ENCODE peak calls at places on chromosomes 16 and 17, in ten cellular contexts. O is T-helper 2 cell; P is kidney glomerular epithelial cell; A is stimulated activated CD4-positive, alpha-beta T cell treated with anti-CD3 and anti-CD28 coated beads, Interleukin-4, amount 100 ng/mL, for 4 hours; Q is effector memory CD4-positive, alpha-beta T cell; N is kidney tubule cell; F is GF-D8; U is Right ventricle myocardium superior; E is activated T-cell treated with anti-CD3 and anti-CD28 coated beads, Interleukin-2, amount 50 U/mL, for 72 hours; B is adrenal gland. T is an unnamed sample.

GRCh38 chr16:12582696-12583095 is 221.0 kb downstream of the CPPED1 start:
- DNase-seq in A (no peak), B (no peak), Q (no peak), U (no peak), O (no peak), P (no peak), F (no peak), E (no peak), N (no peak), T (no peak)

GRCh38 chr17:74671031-74671771 is 41.5 kb downstream of the CD300LF start:
- DNase-seq in N (peak; percentile 60), F (no peak), P (peak; percentile 54), B (peak; percentile 86), Q (peak; percentile 45), E (peak; percentile 75), U (peak; percentile 88), O (peak; percentile 52), A (peak; percentile 70), T (peak; percentile 58)

GRCh38 chr17:82687375-82687861 is 11.1 kb downstream of the RAB40B start:
- DNase-seq in E (no peak), F (no peak), P (peak; percentile 74), Q (no peak), O (no peak), N (peak; percentile 91), U (no peak), A (no peak), B (no peak), T (no peak)

GRCh38 chr17:3679186-3680126 is 10.8 kb downstream of the EMC6 start:
- DNase-seq in U (no peak), P (no peak), E (no peak), N (no peak), O (no peak), B (no peak), Q (no peak), A (no peak), F (no peak), T (no peak)

GRCh38 chr16:54050281-54051210 is 236.0 kb downstream of the IRX3 start:
- DNase-seq in E (no peak), N (no peak), P (no peak), Q (no peak), B (no peak), O (no peak), A (no peak), U (no peak), F (peak; percentile 94), T (no peak)

GRCh38 chr16:11386791-11387546 is 41.7 kb downstream of the RMI2 start:
- DNase-seq in B (no peak), O (no peak), A (no peak), F (no peak), U (peak; percentile 68), E (no peak), P (no peak), Q (no peak), N (no peak), T (no peak)

GRCh38 chr17:10628756-10629155 is 28.4 kb downstream of the MYH3 start:
- DNase-seq in A (no peak), F (no peak), N (no peak), Q (no peak), O (no peak), P (no peak), E (peak; percentile 6), U (no peak), B (no peak), T (no peak)

GRCh38 chr17:17628388-17629008 is 37.0 kb upstream of the PEMT start:
- DNase-seq in A (peak; percentile 29), F (no peak), B (no peak), O (no peak), P (no peak), Q (no peak), U (no peak), E (peak; percentile 53), N (no peak), T (peak; percentile 28)

GRCh38 chr16:54006693-54007092 is 279.9 kb downstream of the IRX3 start:
- DNase-seq in F (no peak), A (no peak), U (no peak), N (no peak), B (no peak), E (no peak), O (no peak), Q (no peak), P (no peak), T (no peak)

GRCh38 chr17:17749025-17749772 is 67.9 kb downstream of the RAI1 start:
- DNase-seq in P (no peak), E (no peak), B (no peak), Q (no peak), U (peak; percentile 53), F (no peak), O (no peak), A (no peak), N (no peak), T (no peak)

GRCh38 chr17:80819422-80820164 is 172.0 kb upstream of the CHMP6 start:
- DNase-seq in A (no peak), F (peak; percentile 72), N (no peak), B (no peak), O (no peak), U (no peak), P (no peak), Q (no peak), E (peak; percentile 27), T (no peak)

GRCh38 chr17:48510761-48511604 is 19.8 kb downstream of the HOXB1 start:
- DNase-seq in O (no peak), N (no peak), U (no peak), A (no peak), B (no peak), Q (peak; percentile 5), E (peak; percentile 47), P (no peak), F (no peak), T (no peak)

GRCh38 chr17:78412403-78412802 is 34.0 kb downstream of the PGS1 start:
- DNase-seq in B (no peak), O (no peak), P (no peak), U (no peak), Q (no peak), E (peak; percentile 71), N (peak; percentile 25), F (peak; percentile 40), A (no peak), T (no peak)

GRCh38 chr17:72466199-72466598 is 345.4 kb downstream of the SOX9 start:
- DNase-seq in O (no peak), P (peak; percentile 84), E (no peak), B (no peak), Q (no peak), A (no peak), F (no peak), U (no peak), N (peak; percentile 94), T (no peak)

GRCh38 chr17:50583636-50584035 is 23.1 kb downstream of the CACNA1G start:
- DNase-seq in E (no peak), N (no peak), U (no peak), P (no peak), Q (no peak), A (no peak), B (no peak), F (no peak), O (no peak), T (no peak)

GRCh38 chr16:1078579-1079021 is 6.1 kb downstream of the SSTR5 start:
- DNase-seq in P (peak; percentile 53), U (no peak), Q (no peak), B (peak; percentile 69), A (no peak), N (peak; percentile 84), O (no peak), F (no peak), E (no peak), T (no peak)

GRCh38 chr17:79777844-79778503 is at the start of gene CBX2:
- DNase-seq in U (peak; percentile 85), O (peak; percentile 73), A (peak; percentile 84), P (peak; percentile 50), B (peak; percentile 86), N (peak; percentile 79), Q (peak; percentile 69), E (peak; percentile 89), F (peak; percentile 13), T (peak; percentile 66)

GRCh38 chr16:51114369-51114768 is 36.7 kb downstream of the SALL1 start:
- DNase-seq in A (no peak), B (no peak), Q (no peak), N (no peak), U (no peak), F (no peak), P (no peak), E (no peak), O (no peak), T (no peak)

GRCh38 chr17:80426671-80427326 is 11.8 kb downstream of the ENDOV start:
- DNase-seq in N (peak; percentile 68), E (peak; percentile 87), A (peak; percentile 88), B (peak; percentile 81), P (peak; percentile 28), O (peak; percentile 79), Q (peak; percentile 82), F (no peak), U (peak; percentile 84), T (peak; percentile 88)

GRCh38 chr17:2776589-2777241 is 19.5 kb upstream of the RAP1GAP2 start:
- DNase-seq in O (no peak), Q (no peak), B (no peak), A (peak; percentile 16), E (no peak), P (no peak), U (no peak), N (no peak), F (no peak), T (no peak)

GRCh38 chr16:3038256-3038655 is 1.5 kb upstream of the BICDL2 start:
- DNase-seq in U (no peak), E (no peak), B (no peak), F (no peak), O (no peak), Q (no peak), A (no peak), N (no peak), P (no peak), T (no peak)

GRCh38 chr16:54207837-54208236 is 78.8 kb downstream of the IRX3 start:
- DNase-seq in P (no peak), U (no peak), O (no peak), Q (no peak), B (no peak), F (no peak), N (no peak), A (no peak), E (no peak), T (no peak)

T was measured in effector memory CD8-positive, alpha-beta T cell.